ENCODE peak calls at places on chromosomes 2 and 18, in eight cellular contexts. One of them, this sample, is unnamed.

GRCh38 chr18:49764032-49764431 is 49.3 kb downstream of the ACAA2 start:
- DNase-seq in GM12878: no peak
- DNase-seq in fibroblast of lung: peak; percentile 18
- DNase-seq in left ventricle myocardium inferior: no peak
- DNase-seq in fibroblast of the aortic adventitia: peak; percentile 54
- DNase-seq in adipocyte: peak; percentile 45
- DNase-seq in IMR-90: peak; percentile 58
- DNase-seq in psoas muscle: no peak
- DNase-seq in this sample: no peak

GRCh38 chr2:146048141-146048540 is 1528.2 kb upstream of the ZEB2 start:
- DNase-seq in adipocyte: no peak
- DNase-seq in fibroblast of lung: no peak
- DNase-seq in IMR-90: no peak
- DNase-seq in psoas muscle: no peak
- DNase-seq in fibroblast of the aortic adventitia: no peak
- DNase-seq in GM12878: no peak
- DNase-seq in left ventricle myocardium inferior: no peak
- DNase-seq in this sample: no peak

GRCh38 chr2:3649581-3649980 is 8.4 kb upstream of the ALLC start:
- DNase-seq in left ventricle myocardium inferior: no peak
- DNase-seq in IMR-90: no peak
- DNase-seq in adipocyte: no peak
- DNase-seq in fibroblast of lung: no peak
- DNase-seq in fibroblast of the aortic adventitia: no peak
- DNase-seq in psoas muscle: no peak
- DNase-seq in GM12878: no peak
- DNase-seq in this sample: no peak

GRCh38 chr18:80175451-80176235 is 66.6 kb downstream of the ADNP2 start:
- DNase-seq in adipocyte: no peak
- DNase-seq in fibroblast of lung: no peak
- DNase-seq in fibroblast of the aortic adventitia: no peak
- DNase-seq in IMR-90: no peak
- DNase-seq in GM12878: no peak
- DNase-seq in psoas muscle: no peak
- DNase-seq in left ventricle myocardium inferior: no peak
- DNase-seq in this sample: no peak

GRCh38 chr2:161237397-161238263 is 70.6 kb upstream of the PSMD14 start:
- DNase-seq in GM12878: no peak
- DNase-seq in fibroblast of lung: peak; percentile 42
- DNase-seq in adipocyte: peak; percentile 71
- DNase-seq in psoas muscle: peak; percentile 78
- DNase-seq in fibroblast of the aortic adventitia: peak; percentile 29
- DNase-seq in IMR-90: peak; percentile 33
- DNase-seq in left ventricle myocardium inferior: peak; percentile 64
- DNase-seq in this sample: peak; percentile 89

GRCh38 chr2:227222292-227222691 is 57.9 kb downstream of the COL4A3 start:
- DNase-seq in GM12878: no peak
- DNase-seq in fibroblast of the aortic adventitia: no peak
- DNase-seq in fibroblast of lung: no peak
- DNase-seq in psoas muscle: no peak
- DNase-seq in left ventricle myocardium inferior: no peak
- DNase-seq in adipocyte: no peak
- DNase-seq in IMR-90: no peak
- DNase-seq in this sample: no peak

GRCh38 chr18:76495435-76496199 is 575 bp upstream of the ZNF516 start:
- DNase-seq in left ventricle myocardium inferior: no peak
- DNase-seq in fibroblast of the aortic adventitia: peak; percentile 51
- DNase-seq in GM12878: no peak
- DNase-seq in fibroblast of lung: peak; percentile 56
- DNase-seq in psoas muscle: peak; percentile 62
- DNase-seq in adipocyte: peak; percentile 64
- DNase-seq in IMR-90: peak; percentile 65
- DNase-seq in this sample: no peak

GRCh38 chr2:109527846-109528705 is 85.7 kb downstream of the SEPTIN10 start:
- DNase-seq in fibroblast of the aortic adventitia: no peak
- DNase-seq in adipocyte: no peak
- DNase-seq in psoas muscle: no peak
- DNase-seq in fibroblast of lung: no peak
- DNase-seq in IMR-90: no peak
- DNase-seq in GM12878: no peak
- DNase-seq in left ventricle myocardium inferior: no peak
- DNase-seq in this sample: no peak

GRCh38 chr2:127857494-127857818 is 499 bp downstream of the POLR2D start:
- DNase-seq in fibroblast of the aortic adventitia: peak; percentile 26
- DNase-seq in adipocyte: no peak
- DNase-seq in left ventricle myocardium inferior: no peak
- DNase-seq in psoas muscle: no peak
- DNase-seq in GM12878: no peak
- DNase-seq in fibroblast of lung: peak; percentile 4
- DNase-seq in IMR-90: no peak
- DNase-seq in this sample: no peak

GRCh38 chr2:149768320-149768799 is 180.8 kb upstream of the MMADHC start:
- DNase-seq in adipocyte: peak; percentile 49
- DNase-seq in fibroblast of the aortic adventitia: peak; percentile 20
- DNase-seq in fibroblast of lung: no peak
- DNase-seq in GM12878: no peak
- DNase-seq in IMR-90: peak; percentile 15
- DNase-seq in left ventricle myocardium inferior: no peak
- DNase-seq in psoas muscle: no peak
- DNase-seq in this sample: no peak

GRCh38 chr18:69948919-69949537 is 1.4 kb upstream of the CD226 start:
- DNase-seq in left ventricle myocardium inferior: peak; percentile 24
- DNase-seq in GM12878: peak; percentile 88
- DNase-seq in adipocyte: no peak
- DNase-seq in fibroblast of the aortic adventitia: peak; percentile 71
- DNase-seq in IMR-90: peak; percentile 57
- DNase-seq in fibroblast of lung: peak; percentile 62
- DNase-seq in psoas muscle: no peak
- DNase-seq in this sample: peak; percentile 20

GRCh38 chr18:10141559-10141958 is 227.7 kb downstream of the VAPA start:
- DNase-seq in left ventricle myocardium inferior: no peak
- DNase-seq in IMR-90: no peak
- DNase-seq in GM12878: no peak
- DNase-seq in fibroblast of lung: no peak
- DNase-seq in fibroblast of the aortic adventitia: no peak
- DNase-seq in adipocyte: no peak
- DNase-seq in psoas muscle: no peak
- DNase-seq in this sample: no peak

GRCh38 chr2:118320640-118321039 is 232.4 kb downstream of the INSIG2 start:
- DNase-seq in fibroblast of lung: no peak
- DNase-seq in adipocyte: no peak
- DNase-seq in fibroblast of the aortic adventitia: no peak
- DNase-seq in psoas muscle: no peak
- DNase-seq in IMR-90: no peak
- DNase-seq in GM12878: no peak
- DNase-seq in left ventricle myocardium inferior: no peak
- DNase-seq in this sample: no peak

GRCh38 chr18:48814490-48815181 is 136.1 kb downstream of the SMAD7 start:
- DNase-seq in psoas muscle: peak; percentile 3
- DNase-seq in left ventricle myocardium inferior: no peak
- DNase-seq in IMR-90: peak; percentile 47
- DNase-seq in GM12878: no peak
- DNase-seq in fibroblast of the aortic adventitia: no peak
- DNase-seq in fibroblast of lung: peak; percentile 34
- DNase-seq in adipocyte: no peak
- DNase-seq in this sample: no peak

GRCh38 chr2:128783896-128784295 is 465.2 kb upstream of the HS6ST1 start:
- DNase-seq in left ventricle myocardium inferior: no peak
- DNase-seq in psoas muscle: no peak
- DNase-seq in fibroblast of the aortic adventitia: no peak
- DNase-seq in adipocyte: no peak
- DNase-seq in GM12878: no peak
- DNase-seq in fibroblast of lung: no peak
- DNase-seq in IMR-90: no peak
- DNase-seq in this sample: no peak

GRCh38 chr2:122164964-122165363 is 409.5 kb downstream of the TSN start:
- DNase-seq in left ventricle myocardium inferior: no peak
- DNase-seq in fibroblast of lung: no peak
- DNase-seq in adipocyte: no peak
- DNase-seq in GM12878: no peak
- DNase-seq in fibroblast of the aortic adventitia: no peak
- DNase-seq in IMR-90: no peak
- DNase-seq in psoas muscle: no peak
- DNase-seq in this sample: no peak

GRCh38 chr18:62425465-62426190 is 97.2 kb upstream of the ZCCHC2 start:
- DNase-seq in adipocyte: peak; percentile 98
- DNase-seq in left ventricle myocardium inferior: peak; percentile 44
- DNase-seq in fibroblast of the aortic adventitia: peak; percentile 99
- DNase-seq in fibroblast of lung: peak; percentile 98
- DNase-seq in IMR-90: peak; percentile 96
- DNase-seq in GM12878: no peak
- DNase-seq in psoas muscle: peak; percentile 82
- DNase-seq in this sample: peak; percentile 63

GRCh38 chr2:238239552-238239871 is 326 bp downstream of the HES6 start:
- DNase-seq in adipocyte: peak; percentile 49
- DNase-seq in IMR-90: no peak
- DNase-seq in psoas muscle: no peak
- DNase-seq in left ventricle myocardium inferior: no peak
- DNase-seq in GM12878: no peak
- DNase-seq in fibroblast of lung: no peak
- DNase-seq in fibroblast of the aortic adventitia: no peak
- DNase-seq in this sample: no peak

GRCh38 chr2:151952691-151953456 is 124.7 kb upstream of the ARL5A start:
- DNase-seq in psoas muscle: no peak
- DNase-seq in fibroblast of lung: no peak
- DNase-seq in GM12878: no peak
- DNase-seq in adipocyte: no peak
- DNase-seq in IMR-90: no peak
- DNase-seq in left ventricle myocardium inferior: no peak
- DNase-seq in fibroblast of the aortic adventitia: no peak
- DNase-seq in this sample: no peak

GRCh38 chr2:20599001-20599600 is 51.8 kb downstream of the HS1BP3 start:
- DNase-seq in psoas muscle: peak; percentile 77
- DNase-seq in GM12878: no peak
- DNase-seq in left ventricle myocardium inferior: peak; percentile 82
- DNase-seq in fibroblast of lung: no peak
- DNase-seq in IMR-90: no peak
- DNase-seq in fibroblast of the aortic adventitia: no peak
- DNase-seq in adipocyte: no peak
- DNase-seq in this sample: peak; percentile 80

GRCh38 chr2:200042102-200042735 is 86.8 kb downstream of the MAIP1 start:
- DNase-seq in IMR-90: peak; percentile 90
- DNase-seq in GM12878: no peak
- DNase-seq in fibroblast of the aortic adventitia: peak; percentile 74
- DNase-seq in psoas muscle: no peak
- DNase-seq in fibroblast of lung: peak; percentile 78
- DNase-seq in adipocyte: peak; percentile 77
- DNase-seq in left ventricle myocardium inferior: no peak
- DNase-seq in this sample: no peak

DNA sequence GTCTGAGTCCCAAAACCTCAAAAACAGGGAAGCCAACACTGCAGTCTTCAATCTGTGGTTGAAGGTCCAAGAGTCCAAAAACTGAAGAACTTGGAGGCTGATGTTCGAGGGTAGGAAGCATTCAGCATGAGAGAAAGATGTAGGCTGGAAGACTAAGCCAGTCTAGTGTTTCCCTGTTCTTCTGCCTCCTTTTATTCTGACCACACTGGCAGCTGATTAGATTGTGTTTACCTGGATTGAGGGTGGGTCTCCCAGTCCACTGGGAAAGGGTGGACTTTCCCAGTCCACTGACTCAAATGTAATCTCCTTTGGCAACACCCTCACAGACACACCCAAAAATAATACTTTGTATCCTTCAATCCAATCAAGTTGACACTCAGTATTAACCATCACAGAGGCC is 27.5 kb upstream of the IL1B start:
- DNase-seq in left ventricle myocardium inferior: no peak
- DNase-seq in adipocyte: no peak
- DNase-seq in fibroblast of the aortic adventitia: no peak
- DNase-seq in psoas muscle: no peak
- DNase-seq in fibroblast of lung: no peak
- DNase-seq in GM12878: no peak
- DNase-seq in IMR-90: no peak
- DNase-seq in this sample: no peak
- H3K4me3 ChIP-seq in left ventricle myocardium inferior: no peak overlapping the region
- H3K4me3 ChIP-seq in adipocyte: no peak overlapping the region
- H3K4me3 ChIP-seq in fibroblast of the aortic adventitia: no peak overlapping the region
- H3K4me3 ChIP-seq in psoas muscle: no peak overlapping the region
- H3K4me3 ChIP-seq in fibroblast of lung: no peak overlapping the region
- H3K4me3 ChIP-seq in GM12878: no peak overlapping the region
- H3K4me3 ChIP-seq in IMR-90: no peak overlapping the region
- H3K4me3 ChIP-seq in this sample: no peak overlapping the region

DNA sequence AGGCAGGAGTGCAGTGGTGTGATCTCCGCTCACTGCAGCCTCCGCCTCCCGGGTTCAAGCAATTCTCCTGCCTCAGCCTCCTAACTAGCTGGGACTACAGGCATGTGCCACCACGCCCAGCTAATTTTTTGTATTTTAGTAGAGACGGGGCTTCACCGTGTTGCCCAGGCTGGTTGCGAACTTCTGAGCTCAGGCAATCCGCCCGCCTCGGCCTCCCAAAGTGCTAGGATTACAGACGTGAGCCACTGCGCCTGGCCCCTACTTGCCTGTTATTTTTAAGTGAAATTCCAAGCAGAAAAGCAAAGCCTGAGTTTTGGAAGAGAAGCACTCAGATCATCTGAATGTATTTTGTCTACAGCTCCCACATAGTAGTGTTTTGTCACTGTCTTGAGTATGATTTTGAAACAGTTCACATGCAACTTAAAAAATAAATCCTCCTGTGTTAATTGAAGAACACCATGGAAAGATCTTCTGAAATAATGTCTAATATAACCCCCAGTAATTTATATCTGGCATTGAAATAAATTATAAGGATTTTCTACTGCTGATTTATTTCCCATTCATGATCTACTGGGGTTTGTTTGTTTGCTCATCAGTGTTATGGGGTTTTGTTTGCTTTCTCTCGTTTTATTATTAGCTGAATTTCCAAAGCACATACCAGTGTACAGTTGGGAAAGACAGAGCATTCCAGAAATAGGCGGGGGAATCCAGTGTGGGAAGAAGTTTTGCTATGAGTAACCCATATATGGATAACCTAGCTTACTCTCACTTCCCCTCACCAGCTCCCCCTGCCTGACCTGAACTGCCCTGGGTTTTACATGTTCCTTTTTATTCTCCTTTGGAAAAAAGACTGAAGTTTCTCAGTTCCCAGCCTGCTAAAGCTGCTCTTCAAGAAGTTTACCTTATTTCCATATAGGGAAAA is 80.1 kb upstream of the MAP3K20 start:
- DNase-seq in psoas muscle: no peak
- DNase-seq in GM12878: no peak
- DNase-seq in adipocyte: peak; percentile 92
- DNase-seq in fibroblast of lung: peak; percentile 92
- DNase-seq in fibroblast of the aortic adventitia: peak; percentile 88
- DNase-seq in left ventricle myocardium inferior: peak; percentile 27
- DNase-seq in IMR-90: peak; percentile 91
- DNase-seq in this sample: no peak
- H3K4me3 ChIP-seq in psoas muscle: no peak overlapping the region
- H3K4me3 ChIP-seq in GM12878: no peak overlapping the region
- H3K4me3 ChIP-seq in adipocyte: peak overlapping the region; percentile 38
- H3K4me3 ChIP-seq in fibroblast of lung: no peak overlapping the region
- H3K4me3 ChIP-seq in fibroblast of the aortic adventitia: no peak overlapping the region
- H3K4me3 ChIP-seq in left ventricle myocardium inferior: no peak overlapping the region
- H3K4me3 ChIP-seq in IMR-90: no peak overlapping the region
- H3K4me3 ChIP-seq in this sample: no peak overlapping the region

GRCh38 chr2:172465417-172466334 is 38.3 kb downstream of the ITGA6 start:
- DNase-seq in fibroblast of the aortic adventitia: peak; percentile 90
- DNase-seq in GM12878: no peak
- DNase-seq in adipocyte: peak; percentile 96
- DNase-seq in left ventricle myocardium inferior: peak; percentile 29
- DNase-seq in fibroblast of lung: peak; percentile 90
- DNase-seq in IMR-90: peak; percentile 89
- DNase-seq in psoas muscle: peak; percentile 59
- DNase-seq in this sample: peak; percentile 56
- H3K4me3 ChIP-seq in fibroblast of the aortic adventitia: peak overlapping the region; percentile 64
- H3K4me3 ChIP-seq in GM12878: no peak overlapping the region
- H3K4me3 ChIP-seq in adipocyte: peak overlapping the region; percentile 72
- H3K4me3 ChIP-seq in left ventricle myocardium inferior: peak overlapping the region; percentile 47
- H3K4me3 ChIP-seq in fibroblast of lung: peak overlapping the region; percentile 56
- H3K4me3 ChIP-seq in IMR-90: peak overlapping the region; percentile 46
- H3K4me3 ChIP-seq in psoas muscle: peak overlapping the region; percentile 22
- H3K4me3 ChIP-seq in this sample: peak overlapping the region; percentile 56

GRCh38 chr2:97991081-97991856 is 4.5 kb downstream of the TMEM131 start:
- DNase-seq in left ventricle myocardium inferior: no peak
- DNase-seq in IMR-90: no peak
- DNase-seq in GM12878: no peak
- DNase-seq in psoas muscle: no peak
- DNase-seq in fibroblast of lung: no peak
- DNase-seq in adipocyte: no peak
- DNase-seq in fibroblast of the aortic adventitia: no peak
- DNase-seq in this sample: no peak
- H3K4me3 ChIP-seq in left ventricle myocardium inferior: no peak overlapping the region
- H3K4me3 ChIP-seq in IMR-90: no peak overlapping the region
- H3K4me3 ChIP-seq in GM12878: peak overlapping the region; percentile 62
- H3K4me3 ChIP-seq in psoas muscle: peak overlapping the region; percentile 12
- H3K4me3 ChIP-seq in fibroblast of lung: no peak overlapping the region
- H3K4me3 ChIP-seq in adipocyte: no peak overlapping the region
- H3K4me3 ChIP-seq in fibroblast of the aortic adventitia: no peak overlapping the region
- H3K4me3 ChIP-seq in this sample: no peak overlapping the region